ENCODE peak calls at places on chromosomes 1 and 21, in six cellular contexts. J is CD4-positive, CD25-positive, alpha-beta regulatory T cell; E is SJSA1; N is right atrium auricular region; C is lung; Y is PC-9. Q is an unnamed sample.

GRCh38 chr1:179820216-179820970 is 57.2 kb downstream of the TOR1AIP2 start:
- DNase-seq in E (no peak), Y (no peak), N (no peak), J (no peak), C (no peak), Q (no peak)

GRCh38 chr1:11980676-11980972 is 380 bp downstream of the MFN2 start:
- DNase-seq in J (no peak), Y (no peak), N (no peak), C (no peak), E (no peak), Q (no peak)

GRCh38 chr1:53328490-53329182 is 766 bp upstream of the LRP8 start:
- DNase-seq in C (no peak), E (no peak), Y (no peak), N (no peak), J (no peak), Q (no peak)

GRCh38 chr21:30444204-30444603 is 4.1 kb downstream of the KRTAP15-1 start:
- DNase-seq in N (no peak), Y (no peak), E (no peak), C (no peak), J (no peak), Q (no peak)

GRCh38 chr1:213474054-213474453 is 423.0 kb downstream of the RPS6KC1 start:
- DNase-seq in C (no peak), J (no peak), N (no peak), Y (no peak), E (no peak), Q (no peak)

GRCh38 chr1:27000092-27000816 is 6.8 kb downstream of the TRNP1 start:
- DNase-seq in Y (no peak), J (no peak), E (no peak), N (no peak), C (no peak), Q (no peak)

GRCh38 chr1:150281221-150281757 is 1.1 kb upstream of the CIART start:
- DNase-seq in E (peak), J (peak), N (peak), C (peak), Y (peak), Q (peak)

GRCh38 chr1:206725053-206725963 is 40.6 kb downstream of the MAPKAPK2 start:
- DNase-seq in Y (peak), J (peak), N (no peak), C (peak), E (no peak), Q (peak)

GRCh38 chr1:52296345-52296744 is 69.7 kb downstream of the CC2D1B start:
- DNase-seq in Y (peak), J (no peak), C (no peak), E (peak), N (no peak), Q (no peak)

GRCh38 chr1:43861985-43862735 is 71.4 kb upstream of the ARTN start:
- DNase-seq in N (no peak), E (no peak), C (no peak), Y (no peak), J (no peak), Q (no peak)

GRCh38 chr1:17538428-17539130 is 919 bp upstream of the ARHGEF10L start:
- DNase-seq in E (peak), C (peak), J (no peak), Y (no peak), N (peak), Q (no peak)

GRCh38 chr1:51534447-51534846 is 15.4 kb upstream of the EPS15 start:
- DNase-seq in N (no peak), E (no peak), Y (no peak), J (no peak), C (no peak), Q (no peak)

GRCh38 chr1:56967900-56968832 is 2.4 kb upstream of the C8B start:
- DNase-seq in C (no peak), J (no peak), N (no peak), Y (peak), E (peak), Q (no peak)

GRCh38 chr1:63931468-63931867 is 157.7 kb downstream of the ROR1 start:
- DNase-seq in J (no peak), C (no peak), N (no peak), Y (no peak), E (no peak), Q (no peak)

DNA sequence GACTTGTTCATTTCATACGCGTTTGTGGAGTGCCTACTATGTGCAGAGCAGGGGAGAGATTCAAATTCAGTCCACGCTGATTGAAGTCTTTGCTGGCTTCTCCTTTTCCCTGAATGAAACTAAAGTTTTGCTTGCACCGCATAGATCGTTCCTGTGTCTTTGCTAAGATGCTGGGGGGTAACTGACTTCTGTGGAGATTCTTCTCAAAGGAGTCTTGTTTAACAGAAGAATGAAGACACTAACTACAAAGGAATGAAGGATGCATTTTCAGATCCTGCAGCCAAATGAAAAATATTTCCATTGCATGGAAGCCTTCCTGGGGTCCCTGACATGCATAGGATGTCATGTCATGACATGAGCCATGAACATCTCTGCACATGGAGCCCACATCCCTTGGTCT is 26.9 kb upstream of the H6PD start:
- DNase-seq in Y (no peak), E (no peak), J (no peak), C (no peak), N (no peak), Q (no peak)
- H3K27ac ChIP-seq in Y (no peak), E (no peak), J (no peak), C (no peak), N (no peak), Q (no peak)

GRCh38 chr1:10117132-10117531 is 84.4 kb downstream of the UBE4B start:
- DNase-seq in C (no peak), N (no peak), E (no peak), Y (no peak), J (no peak), Q (no peak)

GRCh38 chr1:10128081-10128765 is 82.1 kb upstream of the KIF1B start:
- DNase-seq in N (no peak), Y (no peak), J (no peak), C (no peak), E (no peak), Q (no peak)

GRCh38 chr1:10121688-10122087 is 88.7 kb upstream of the KIF1B start:
- DNase-seq in J (no peak), N (no peak), C (no peak), E (no peak), Y (no peak), Q (no peak)

GRCh38 chr1:10117865-10118264 is 85.1 kb downstream of the UBE4B start:
- DNase-seq in C (no peak), E (peak), J (no peak), N (no peak), Y (no peak), Q (no peak)

DNA sequence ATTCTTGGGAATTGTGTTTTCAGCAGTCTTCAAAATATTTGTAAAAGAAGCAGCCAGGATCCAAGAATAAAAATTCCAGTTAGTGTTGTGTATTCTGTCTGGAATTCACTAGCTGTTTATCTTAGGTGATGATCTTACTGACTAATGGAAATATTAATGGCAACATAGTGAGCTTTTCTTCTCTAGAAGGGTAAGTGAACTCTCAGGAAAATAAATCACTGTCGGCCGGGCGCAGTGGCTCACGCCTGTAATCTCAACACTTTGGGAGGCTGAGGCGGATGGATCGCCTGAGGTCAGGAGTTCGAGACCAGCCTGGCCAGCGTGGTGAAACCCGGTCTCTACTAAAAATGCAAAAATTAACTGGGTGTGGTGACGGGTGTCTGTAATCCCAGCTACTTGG is 87.4 kb upstream of the KIF1B start:
- DNase-seq in C (no peak), N (no peak), Y (peak), J (no peak), E (peak), Q (no peak)
- H3K27ac ChIP-seq in C (no peak), N (no peak), Y (no peak), J (no peak), E (peak), Q (no peak)

GRCh38 chr1:54795100-54795665 is 5.9 kb downstream of the TTC22 start:
- DNase-seq in E (no peak), J (no peak), C (no peak), N (no peak), Y (no peak), Q (no peak)

GRCh38 chr1:54798206-54798605 is 2.9 kb downstream of the TTC22 start:
- DNase-seq in J (no peak), N (no peak), C (no peak), E (no peak), Y (no peak), Q (no peak)

GRCh38 chr1:54796902-54797301 is 4.2 kb downstream of the TTC22 start:
- DNase-seq in C (no peak), J (no peak), Y (no peak), N (no peak), E (no peak), Q (no peak)

GRCh38 chr1:54794401-54795099 is 6.6 kb downstream of the TTC22 start:
- DNase-seq in C (no peak), J (no peak), E (no peak), Y (peak), N (no peak), Q (no peak)

DNA sequence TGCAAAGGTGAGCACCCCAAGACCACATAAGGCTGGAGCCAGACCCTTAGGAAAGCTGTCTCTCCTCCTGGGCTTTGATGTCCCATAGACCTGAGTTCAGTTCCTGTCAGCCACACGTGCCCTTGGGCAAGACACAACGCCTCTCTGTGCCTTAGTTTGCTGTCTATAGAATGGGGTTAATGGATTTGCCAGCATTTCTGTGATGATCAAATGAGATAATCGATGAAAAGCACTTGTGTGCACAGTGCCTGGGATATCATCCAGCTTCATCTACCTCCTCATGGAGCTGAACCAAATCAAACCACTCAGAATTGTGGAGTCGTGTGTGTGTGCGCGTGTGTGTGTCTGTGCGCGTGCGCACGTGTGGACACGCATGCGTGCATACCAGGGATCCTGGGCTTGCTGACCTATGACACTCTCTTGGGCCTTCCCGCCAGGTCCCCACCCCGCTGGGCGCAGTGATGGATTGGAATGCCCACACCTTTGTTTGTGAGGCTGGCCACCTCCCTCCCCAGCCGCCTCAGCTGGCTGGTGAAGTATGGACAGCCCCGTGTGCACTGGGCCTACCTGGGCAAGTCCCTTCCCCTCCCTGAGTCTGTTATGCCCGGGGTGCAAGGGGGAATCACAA is 5.2 kb downstream of the TTC22 start:
- DNase-seq in E (no peak), C (no peak), J (no peak), Y (peak), N (no peak), Q (no peak)
- H3K27ac ChIP-seq in E (no peak), C (no peak), J (no peak), Y (peak), N (no peak), Q (no peak)

DNA sequence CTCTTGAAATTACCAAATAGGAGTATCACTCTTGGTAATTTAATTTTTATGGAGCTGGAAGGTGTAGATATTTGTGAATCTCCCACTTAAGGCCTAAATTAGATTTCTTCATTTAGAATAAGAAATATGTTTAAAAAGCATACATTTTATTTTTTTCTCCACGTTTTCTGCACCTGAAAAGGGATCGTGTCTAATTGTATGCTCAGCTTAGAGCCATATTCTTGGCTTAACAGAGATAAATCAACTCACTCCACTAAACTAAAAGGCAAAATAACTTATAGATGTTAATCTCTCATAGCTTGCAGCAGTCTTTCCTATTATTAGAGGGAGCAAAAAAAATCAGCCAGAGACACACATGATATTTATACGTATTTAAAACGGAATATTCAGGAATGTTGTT is 336.8 kb upstream of the SGIP1 start:
- DNase-seq in C (no peak), J (no peak), Y (no peak), E (no peak), N (no peak), Q (no peak)
- H3K27ac ChIP-seq in C (no peak), J (no peak), Y (no peak), E (no peak), N (no peak), Q (no peak)

GRCh38 chr1:22861764-22862440 is 110.8 kb downstream of the LACTBL1 start:
- DNase-seq in C (peak), N (peak), Y (peak), J (no peak), E (peak), Q (no peak)

GRCh38 chr1:22862752-22863151 is 109.9 kb downstream of the LACTBL1 start:
- DNase-seq in C (no peak), E (no peak), Y (no peak), J (no peak), N (no peak), Q (no peak)

GRCh38 chr1:22863766-22864165 is 108.9 kb downstream of the LACTBL1 start:
- DNase-seq in C (no peak), J (no peak), N (no peak), Y (no peak), E (no peak), Q (no peak)

GRCh38 chr1:22866868-22867267 is 105.8 kb downstream of the LACTBL1 start:
- DNase-seq in E (no peak), N (no peak), C (no peak), Y (no peak), J (no peak), Q (no peak)

GRCh38 chr1:22864886-22865285 is 107.8 kb downstream of the LACTBL1 start:
- DNase-seq in N (no peak), J (no peak), C (no peak), Y (no peak), E (no peak), Q (no peak)
- H3K27ac ChIP-seq in N (no peak), J (no peak), C (no peak), Y (no peak), E (no peak), Q (no peak)

GRCh38 chr21:37986751-37987399 is 70.6 kb upstream of the KCNJ6 start:
- DNase-seq in J (no peak), N (no peak), E (no peak), C (no peak), Y (no peak), Q (no peak)

GRCh38 chr21:37984416-37984815 is 68.2 kb upstream of the KCNJ6 start:
- DNase-seq in Y (no peak), N (no peak), E (peak), C (no peak), J (no peak), Q (no peak)

GRCh38 chr21:37982496-37983318 is 66.5 kb upstream of the KCNJ6 start:
- DNase-seq in J (no peak), N (no peak), C (no peak), E (no peak), Y (no peak), Q (no peak)

GRCh38 chr21:37986000-37986399 is 69.7 kb upstream of the KCNJ6 start:
- DNase-seq in C (no peak), N (no peak), Y (no peak), J (no peak), E (no peak), Q (no peak)

DNA sequence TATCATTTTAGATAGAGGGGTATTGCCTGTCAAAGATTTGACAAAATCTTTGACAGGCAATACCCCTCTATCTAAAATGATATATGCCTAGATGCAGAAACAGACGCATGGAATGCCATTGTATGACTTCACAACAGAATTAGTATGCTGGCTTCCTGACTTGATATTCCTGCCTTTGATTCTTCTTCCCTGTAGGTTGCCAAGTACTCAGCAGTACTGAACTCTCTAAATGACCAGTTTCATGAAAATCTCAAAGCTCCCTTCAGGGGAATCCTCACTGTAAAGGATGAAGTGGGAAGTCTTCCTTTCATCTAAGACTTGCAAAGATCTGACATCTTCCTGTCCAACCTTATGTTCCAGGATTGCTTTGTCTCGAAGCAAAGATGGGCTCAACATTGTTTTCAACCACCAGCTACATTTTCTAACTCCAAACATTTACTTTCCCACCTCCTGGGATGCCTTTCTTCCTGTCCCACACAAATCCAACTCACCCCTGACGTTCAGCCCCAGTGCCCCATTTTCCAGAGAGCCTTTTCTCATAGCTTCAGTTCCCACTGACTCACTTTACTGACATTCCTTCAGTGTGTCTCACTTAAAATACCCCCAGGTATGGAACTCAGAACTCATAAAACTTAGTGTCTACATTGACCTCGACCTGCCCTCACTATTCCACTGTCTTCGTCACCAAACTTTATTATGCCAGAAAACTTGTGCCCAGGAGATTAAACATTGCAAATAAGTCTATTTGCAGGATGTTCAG is 67.3 kb upstream of the KCNJ6 start:
- DNase-seq in J (no peak), N (no peak), Y (no peak), E (peak), C (no peak), Q (no peak)
- H3K27ac ChIP-seq in J (no peak), N (no peak), Y (no peak), E (peak), C (no peak), Q (no peak)

DNA sequence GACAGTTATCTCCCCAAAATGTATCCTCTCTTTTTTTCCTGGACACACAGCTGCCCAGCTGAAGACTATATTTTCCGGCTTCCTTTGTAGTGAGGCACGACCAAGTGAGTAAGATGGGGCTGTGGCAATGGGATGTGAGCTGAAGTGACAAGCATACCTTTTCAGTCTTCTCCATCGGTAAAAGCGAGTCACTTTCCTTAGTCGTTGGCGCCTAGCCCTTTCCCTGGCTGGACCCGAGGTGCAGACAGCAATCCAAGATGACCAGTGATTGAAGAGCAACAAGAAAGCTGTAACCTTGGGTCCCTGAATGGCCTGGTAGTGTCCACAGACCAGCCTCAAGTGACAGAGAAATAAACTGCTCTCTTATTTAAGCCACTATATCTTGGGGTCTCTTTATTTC is 155.2 kb downstream of the NR5A2 start:
- DNase-seq in C (no peak), E (no peak), Y (no peak), N (no peak), J (no peak), Q (no peak)
- H3K27ac ChIP-seq in C (no peak), E (no peak), Y (no peak), N (no peak), J (no peak), Q (no peak)

DNA sequence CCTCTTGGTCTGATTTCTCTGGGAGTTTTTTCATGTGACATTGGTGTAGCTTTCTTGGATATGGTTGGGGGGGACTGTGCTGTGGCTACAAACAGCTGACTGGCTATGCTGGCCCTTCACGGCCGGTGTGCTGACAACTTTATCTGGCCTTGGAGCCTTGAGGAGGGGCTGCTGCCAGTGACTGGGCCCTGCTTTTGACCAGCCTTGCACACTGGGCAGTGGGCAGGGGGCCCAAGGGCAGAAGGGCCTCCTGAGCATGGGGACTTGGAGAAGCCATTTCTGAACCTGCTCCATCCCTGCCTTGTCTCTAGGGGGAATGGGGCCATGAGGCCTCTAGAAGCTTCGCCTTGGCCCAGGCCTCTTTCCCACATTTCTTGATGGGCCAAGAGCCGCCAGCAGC is 139.6 kb downstream of the CAMTA1 start:
- DNase-seq in Y (no peak), J (no peak), E (no peak), C (no peak), N (no peak), Q (no peak)
- H3K27ac ChIP-seq in Y (no peak), J (no peak), E (no peak), C (peak), N (no peak), Q (no peak)